ENCODE peak calls at places on chromosomes 4 and X, in seven cellular contexts. One of them, this sample, is unnamed.
A peak's percentile ranks its signal among the peaks of the same experiment; 100 is the strongest.

GRCh38 chrX:118495958-118496762 is 545 bp downstream of the DOCK11 start:
- DNase-seq in GM23338: peak; percentile 42
- DNase-seq in fibroblast of lung: peak; percentile 11
- DNase-seq in CD8-positive, alpha-beta T cell: peak; percentile 78
- DNase-seq in tibial artery: peak; percentile 75
- DNase-seq in cardiac fibroblast: no peak
- DNase-seq in mammary epithelial cell: peak; percentile 8
- DNase-seq in this sample: no peak

GRCh38 chr4:77044458-77045124 is 31.2 kb downstream of the CCNI start:
- DNase-seq in GM23338: peak; percentile 78
- DNase-seq in fibroblast of lung: peak; percentile 63
- DNase-seq in CD8-positive, alpha-beta T cell: no peak
- DNase-seq in tibial artery: no peak
- DNase-seq in cardiac fibroblast: peak; percentile 72
- DNase-seq in mammary epithelial cell: peak; percentile 39
- DNase-seq in this sample: peak; percentile 49

GRCh38 chr4:153520871-153521329 is 54.7 kb downstream of the TMEM131L start:
- DNase-seq in GM23338: no peak
- DNase-seq in fibroblast of lung: no peak
- DNase-seq in CD8-positive, alpha-beta T cell: no peak
- DNase-seq in tibial artery: no peak
- DNase-seq in cardiac fibroblast: no peak
- DNase-seq in mammary epithelial cell: no peak
- DNase-seq in this sample: no peak

GRCh38 chr4:120718979-120719566 is 203.5 kb downstream of the PRDM5 start:
- DNase-seq in GM23338: peak; percentile 65
- DNase-seq in fibroblast of lung: peak; percentile 40
- DNase-seq in CD8-positive, alpha-beta T cell: peak; percentile 17
- DNase-seq in tibial artery: no peak
- DNase-seq in cardiac fibroblast: peak; percentile 68
- DNase-seq in mammary epithelial cell: peak; percentile 11
- DNase-seq in this sample: peak; percentile 31

GRCh38 chr4:59925290-59925689 is 1274.8 kb upstream of the ADGRL3 start:
- DNase-seq in GM23338: no peak
- DNase-seq in fibroblast of lung: no peak
- DNase-seq in CD8-positive, alpha-beta T cell: no peak
- DNase-seq in tibial artery: no peak
- DNase-seq in cardiac fibroblast: no peak
- DNase-seq in mammary epithelial cell: no peak
- DNase-seq in this sample: no peak

GRCh38 chrX:54182194-54182863 is 725 bp downstream of the FAM120C start:
- DNase-seq in GM23338: peak; percentile 40
- DNase-seq in fibroblast of lung: peak; percentile 38
- DNase-seq in CD8-positive, alpha-beta T cell: peak; percentile 66
- DNase-seq in tibial artery: peak; percentile 77
- DNase-seq in cardiac fibroblast: peak; percentile 29
- DNase-seq in mammary epithelial cell: no peak
- DNase-seq in this sample: no peak

GRCh38 chrX:54413753-54414152 is 26.5 kb upstream of the TSR2 start:
- DNase-seq in GM23338: no peak
- DNase-seq in fibroblast of lung: no peak
- DNase-seq in CD8-positive, alpha-beta T cell: no peak
- DNase-seq in tibial artery: no peak
- DNase-seq in cardiac fibroblast: peak; percentile 33
- DNase-seq in mammary epithelial cell: no peak
- DNase-seq in this sample: no peak

GRCh38 chr4:184142121-184143000 is 75.3 kb downstream of the ENPP6 start:
- DNase-seq in GM23338: no peak
- DNase-seq in fibroblast of lung: no peak
- DNase-seq in CD8-positive, alpha-beta T cell: no peak
- DNase-seq in tibial artery: no peak
- DNase-seq in cardiac fibroblast: no peak
- DNase-seq in mammary epithelial cell: no peak
- DNase-seq in this sample: no peak

GRCh38 chr4:55124337-55125076 is 888 bp downstream of the KDR start:
- DNase-seq in GM23338: peak; percentile 57
- DNase-seq in fibroblast of lung: no peak
- DNase-seq in CD8-positive, alpha-beta T cell: no peak
- DNase-seq in tibial artery: no peak
- DNase-seq in cardiac fibroblast: peak; percentile 53
- DNase-seq in mammary epithelial cell: no peak
- DNase-seq in this sample: no peak

GRCh38 chrX:119402588-119402987 is 3.5 kb downstream of the SLC25A43 start:
- DNase-seq in GM23338: no peak
- DNase-seq in fibroblast of lung: no peak
- DNase-seq in CD8-positive, alpha-beta T cell: no peak
- DNase-seq in tibial artery: no peak
- DNase-seq in cardiac fibroblast: no peak
- DNase-seq in mammary epithelial cell: no peak
- DNase-seq in this sample: no peak

GRCh38 chr4:176660561-176660960 is 132.2 kb downstream of the VEGFC start:
- DNase-seq in GM23338: peak; percentile 61
- DNase-seq in fibroblast of lung: no peak
- DNase-seq in CD8-positive, alpha-beta T cell: no peak
- DNase-seq in tibial artery: no peak
- DNase-seq in cardiac fibroblast: no peak
- DNase-seq in mammary epithelial cell: no peak
- DNase-seq in this sample: no peak

GRCh38 chr4:146654648-146654975 is 15.9 kb downstream of the POU4F2 start:
- DNase-seq in GM23338: no peak
- DNase-seq in fibroblast of lung: no peak
- DNase-seq in CD8-positive, alpha-beta T cell: no peak
- DNase-seq in tibial artery: no peak
- DNase-seq in cardiac fibroblast: no peak
- DNase-seq in mammary epithelial cell: no peak
- DNase-seq in this sample: no peak

GRCh38 chrX:107324493-107325310 is 118.3 kb downstream of the DNAAF6 start:
- DNase-seq in GM23338: peak; percentile 82
- DNase-seq in fibroblast of lung: peak; percentile 33
- DNase-seq in CD8-positive, alpha-beta T cell: no peak
- DNase-seq in tibial artery: no peak
- DNase-seq in cardiac fibroblast: peak; percentile 31
- DNase-seq in mammary epithelial cell: peak; percentile 13
- DNase-seq in this sample: peak; percentile 2

GRCh38 chr4:155657169-155657568 is 9.5 kb upstream of the GUCY1A1 start:
- DNase-seq in GM23338: no peak
- DNase-seq in fibroblast of lung: no peak
- DNase-seq in CD8-positive, alpha-beta T cell: no peak
- DNase-seq in tibial artery: no peak
- DNase-seq in cardiac fibroblast: no peak
- DNase-seq in mammary epithelial cell: no peak
- DNase-seq in this sample: no peak

GRCh38 chr4:4386736-4387392 is at the start of gene NSG1:
- DNase-seq in GM23338: peak; percentile 42
- DNase-seq in fibroblast of lung: peak; percentile 50
- DNase-seq in CD8-positive, alpha-beta T cell: peak; percentile 46
- DNase-seq in tibial artery: no peak
- DNase-seq in cardiac fibroblast: peak; percentile 52
- DNase-seq in mammary epithelial cell: peak; percentile 58
- DNase-seq in this sample: no peak

GRCh38 chr4:102501635-102502382 is 650 bp downstream of the NFKB1 start:
- DNase-seq in GM23338: peak; percentile 69
- DNase-seq in fibroblast of lung: peak; percentile 84
- DNase-seq in CD8-positive, alpha-beta T cell: peak; percentile 61
- DNase-seq in tibial artery: peak; percentile 87
- DNase-seq in cardiac fibroblast: peak; percentile 78
- DNase-seq in mammary epithelial cell: peak; percentile 77
- DNase-seq in this sample: peak; percentile 41

GRCh38 chr4:103067841-103068547 is 8.6 kb downstream of the SLC9B2 start:
- DNase-seq in GM23338: no peak
- DNase-seq in fibroblast of lung: peak; percentile 8
- DNase-seq in CD8-positive, alpha-beta T cell: no peak
- DNase-seq in tibial artery: no peak
- DNase-seq in cardiac fibroblast: no peak
- DNase-seq in mammary epithelial cell: peak; percentile 48
- DNase-seq in this sample: no peak

GRCh38 chrX:81120936-81121351 is 80.8 kb downstream of the HMGN5 start:
- DNase-seq in GM23338: peak; percentile 71
- DNase-seq in fibroblast of lung: peak; percentile 49
- DNase-seq in CD8-positive, alpha-beta T cell: peak; percentile 15
- DNase-seq in tibial artery: peak; percentile 47
- DNase-seq in cardiac fibroblast: peak; percentile 48
- DNase-seq in mammary epithelial cell: peak; percentile 50
- DNase-seq in this sample: peak; percentile 10

GRCh38 chr4:190019023-190019858 is 7.8 kb downstream of the FRG2 start:
- DNase-seq in GM23338: peak; percentile 69
- DNase-seq in fibroblast of lung: no peak
- DNase-seq in CD8-positive, alpha-beta T cell: no peak
- DNase-seq in tibial artery: no peak
- DNase-seq in cardiac fibroblast: no peak
- DNase-seq in mammary epithelial cell: no peak
- DNase-seq in this sample: no peak
- H3K4me3 ChIP-seq in GM23338: peak overlapping the region; percentile 40
- H3K4me3 ChIP-seq in fibroblast of lung: no peak overlapping the region
- H3K4me3 ChIP-seq in CD8-positive, alpha-beta T cell: no peak overlapping the region
- H3K4me3 ChIP-seq in tibial artery: no peak overlapping the region
- H3K4me3 ChIP-seq in cardiac fibroblast: no peak overlapping the region
- H3K4me3 ChIP-seq in mammary epithelial cell: no peak overlapping the region
- H3K4me3 ChIP-seq in this sample: no peak overlapping the region

GRCh38 chr4:110733901-110734300 is 111.0 kb upstream of the PITX2 start:
- DNase-seq in GM23338: no peak
- DNase-seq in fibroblast of lung: no peak
- DNase-seq in CD8-positive, alpha-beta T cell: no peak
- DNase-seq in tibial artery: no peak
- DNase-seq in cardiac fibroblast: no peak
- DNase-seq in mammary epithelial cell: no peak
- DNase-seq in this sample: no peak
- H3K4me3 ChIP-seq in GM23338: no peak overlapping the region
- H3K4me3 ChIP-seq in fibroblast of lung: no peak overlapping the region
- H3K4me3 ChIP-seq in CD8-positive, alpha-beta T cell: no peak overlapping the region
- H3K4me3 ChIP-seq in tibial artery: no peak overlapping the region
- H3K4me3 ChIP-seq in cardiac fibroblast: no peak overlapping the region
- H3K4me3 ChIP-seq in mammary epithelial cell: no peak overlapping the region
- H3K4me3 ChIP-seq in this sample: no peak overlapping the region

GRCh38 chr4:3043272-3044020 is 30.9 kb downstream of the HTT-AS start:
- DNase-seq in GM23338: no peak
- DNase-seq in fibroblast of lung: no peak
- DNase-seq in CD8-positive, alpha-beta T cell: no peak
- DNase-seq in tibial artery: no peak
- DNase-seq in cardiac fibroblast: no peak
- DNase-seq in mammary epithelial cell: no peak
- DNase-seq in this sample: no peak
- H3K4me3 ChIP-seq in GM23338: no peak overlapping the region
- H3K4me3 ChIP-seq in fibroblast of lung: no peak overlapping the region
- H3K4me3 ChIP-seq in CD8-positive, alpha-beta T cell: no peak overlapping the region
- H3K4me3 ChIP-seq in tibial artery: no peak overlapping the region
- H3K4me3 ChIP-seq in cardiac fibroblast: no peak overlapping the region
- H3K4me3 ChIP-seq in mammary epithelial cell: no peak overlapping the region
- H3K4me3 ChIP-seq in this sample: no peak overlapping the region

GRCh38 chrX:110042521-110042920 is 39.6 kb downstream of the TMEM164 start:
- DNase-seq in GM23338: no peak
- DNase-seq in fibroblast of lung: peak; percentile 20
- DNase-seq in CD8-positive, alpha-beta T cell: no peak
- DNase-seq in tibial artery: no peak
- DNase-seq in cardiac fibroblast: no peak
- DNase-seq in mammary epithelial cell: peak; percentile 20
- DNase-seq in this sample: no peak

GRCh38 chrX:110045988-110046387 is 43.1 kb downstream of the TMEM164 start:
- DNase-seq in GM23338: peak; percentile 30
- DNase-seq in fibroblast of lung: no peak
- DNase-seq in CD8-positive, alpha-beta T cell: no peak
- DNase-seq in tibial artery: no peak
- DNase-seq in cardiac fibroblast: peak; percentile 24
- DNase-seq in mammary epithelial cell: no peak
- DNase-seq in this sample: no peak

GRCh38 chrX:110046971-110047370 is 44.1 kb downstream of the TMEM164 start:
- DNase-seq in GM23338: no peak
- DNase-seq in fibroblast of lung: no peak
- DNase-seq in CD8-positive, alpha-beta T cell: no peak
- DNase-seq in tibial artery: no peak
- DNase-seq in cardiac fibroblast: no peak
- DNase-seq in mammary epithelial cell: no peak
- DNase-seq in this sample: no peak

GRCh38 chrX:110044531-110045249 is 41.8 kb downstream of the TMEM164 start:
- DNase-seq in GM23338: no peak
- DNase-seq in fibroblast of lung: no peak
- DNase-seq in CD8-positive, alpha-beta T cell: no peak
- DNase-seq in tibial artery: no peak
- DNase-seq in cardiac fibroblast: peak; percentile 11
- DNase-seq in mammary epithelial cell: no peak
- DNase-seq in this sample: no peak

GRCh38 chrX:110045421-110045820 is 42.5 kb downstream of the TMEM164 start:
- DNase-seq in GM23338: no peak
- DNase-seq in fibroblast of lung: no peak
- DNase-seq in CD8-positive, alpha-beta T cell: no peak
- DNase-seq in tibial artery: no peak
- DNase-seq in cardiac fibroblast: no peak
- DNase-seq in mammary epithelial cell: no peak
- DNase-seq in this sample: no peak
- H3K4me3 ChIP-seq in GM23338: no peak overlapping the region
- H3K4me3 ChIP-seq in fibroblast of lung: no peak overlapping the region
- H3K4me3 ChIP-seq in CD8-positive, alpha-beta T cell: no peak overlapping the region
- H3K4me3 ChIP-seq in tibial artery: no peak overlapping the region
- H3K4me3 ChIP-seq in cardiac fibroblast: no peak overlapping the region
- H3K4me3 ChIP-seq in mammary epithelial cell: no peak overlapping the region
- H3K4me3 ChIP-seq in this sample: no peak overlapping the region

GRCh38 chrX:47629419-47630210 is at the start of gene CFP:
- DNase-seq in GM23338: peak; percentile 20
- DNase-seq in fibroblast of lung: no peak
- DNase-seq in CD8-positive, alpha-beta T cell: no peak
- DNase-seq in tibial artery: no peak
- DNase-seq in cardiac fibroblast: no peak
- DNase-seq in mammary epithelial cell: no peak
- DNase-seq in this sample: no peak
- H3K4me3 ChIP-seq in GM23338: no peak within 1 kb of the TSS
- H3K4me3 ChIP-seq in fibroblast of lung: no peak within 1 kb of the TSS
- H3K4me3 ChIP-seq in CD8-positive, alpha-beta T cell: peak within 1 kb of the TSS; percentile 43
- H3K4me3 ChIP-seq in tibial artery: no peak within 1 kb of the TSS
- H3K4me3 ChIP-seq in cardiac fibroblast: no peak within 1 kb of the TSS
- H3K4me3 ChIP-seq in mammary epithelial cell: no peak within 1 kb of the TSS
- H3K4me3 ChIP-seq in this sample: no peak within 1 kb of the TSS

DNA sequence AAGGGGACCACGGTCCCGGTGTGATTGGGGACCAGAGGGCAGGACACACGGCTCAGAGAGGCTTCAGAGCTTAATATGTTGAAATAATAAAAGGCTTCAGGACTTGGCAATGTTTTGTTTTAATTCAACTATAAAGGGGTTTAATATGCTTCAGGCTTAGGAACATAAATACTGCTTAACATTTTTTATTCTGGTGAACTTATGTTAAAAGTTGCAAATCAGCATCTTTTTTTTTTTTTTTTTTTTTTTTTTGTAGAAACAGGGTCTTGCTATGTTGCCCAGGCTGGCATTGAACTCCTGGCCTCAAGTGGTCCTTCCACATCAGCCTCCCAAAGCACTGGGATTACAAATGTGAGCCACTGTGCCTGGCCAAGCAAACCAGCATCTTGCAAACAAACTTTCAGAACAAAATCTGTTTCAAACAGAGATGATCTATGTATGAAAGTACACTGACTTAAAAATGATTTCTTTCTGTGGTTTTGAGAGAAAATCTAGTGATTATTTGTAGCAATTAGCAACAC is 37.7 kb downstream of the RHOH start:
- DNase-seq in GM23338: no peak
- DNase-seq in fibroblast of lung: no peak
- DNase-seq in CD8-positive, alpha-beta T cell: no peak
- DNase-seq in tibial artery: no peak
- DNase-seq in cardiac fibroblast: no peak
- DNase-seq in mammary epithelial cell: no peak
- DNase-seq in this sample: no peak
- H3K4me3 ChIP-seq in GM23338: no peak overlapping the region
- H3K4me3 ChIP-seq in fibroblast of lung: no peak overlapping the region
- H3K4me3 ChIP-seq in CD8-positive, alpha-beta T cell: no peak overlapping the region
- H3K4me3 ChIP-seq in tibial artery: no peak overlapping the region
- H3K4me3 ChIP-seq in cardiac fibroblast: no peak overlapping the region
- H3K4me3 ChIP-seq in mammary epithelial cell: no peak overlapping the region
- H3K4me3 ChIP-seq in this sample: no peak overlapping the region